ENCODE peak calls at places on chromosomes 6 and 20, in eight cellular contexts. Y is AG10803; X is activated naive CD4-positive, alpha-beta T cell; E is GF-D8; D is Peyer's patch; P is KBM-7; Z is amniotic epithelial cell; L is CD8-positive, alpha-beta T cell. C is an unnamed sample.

GRCh38 chr6:52042141-52042885 is 45.1 kb downstream of the PKHD1 start:
- DNase-seq in P (no peak), L (no peak), Y (no peak), E (no peak), D (no peak), X (no peak), Z (no peak), C (no peak)

GRCh38 chr20:16007978-16008377 is 565.3 kb downstream of the KIF16B start:
- DNase-seq in P (no peak), D (no peak), L (no peak), Z (peak; percentile 10), Y (no peak), X (no peak), E (no peak), C (no peak)

GRCh38 chr6:13407709-13408695 is 79.4 kb downstream of the GFOD1 start:
- DNase-seq in X (no peak), L (no peak), Y (peak; percentile 85), Z (peak; percentile 100), D (no peak), P (no peak), E (peak; percentile 99), C (peak; percentile 56)

GRCh38 chr6:148342146-148343027 is at the start of gene SASH1:
- DNase-seq in L (no peak), P (peak; percentile 18), X (no peak), E (no peak), Y (peak; percentile 70), Z (peak; percentile 79), D (peak; percentile 76), C (peak; percentile 52)

GRCh38 chr6:132763269-132763668 is 5.6 kb upstream of the VNN2 start:
- DNase-seq in P (peak; percentile 71), X (no peak), E (no peak), Z (no peak), Y (no peak), D (peak; percentile 71), L (peak; percentile 74), C (no peak)

GRCh38 chr6:71056656-71057055 is 99.8 kb upstream of the B3GAT2 start:
- DNase-seq in L (no peak), P (no peak), E (no peak), Z (no peak), Y (no peak), X (no peak), D (no peak), C (no peak)

GRCh38 chr6:159400806-159401205 is 231.6 kb downstream of the FNDC1 start:
- DNase-seq in L (no peak), Y (no peak), D (no peak), Z (no peak), P (no peak), X (no peak), E (no peak), C (no peak)

GRCh38 chr6:32668226-32668747 is 1.8 kb upstream of the HLA-DQB1 start:
- DNase-seq in D (peak; percentile 77), Z (peak; percentile 35), E (no peak), P (peak; percentile 67), L (peak; percentile 59), Y (no peak), X (no peak), C (no peak)

GRCh38 chr6:53734473-53735299 is 60.1 kb upstream of the LRRC1 start:
- DNase-seq in E (no peak), L (no peak), Z (peak; percentile 94), P (peak; percentile 59), X (no peak), Y (peak; percentile 79), D (peak; percentile 82), C (peak; percentile 58)

GRCh38 chr20:48015943-48016723 is 230.9 kb upstream of the SULF2 start:
- DNase-seq in P (no peak), L (no peak), X (no peak), Z (peak; percentile 92), Y (peak; percentile 98), E (no peak), D (no peak), C (peak; percentile 53)

GRCh38 chr20:8018928-8019177 is 708 bp downstream of the TMX4 start:
- DNase-seq in X (no peak), Z (no peak), Y (peak; percentile 9), E (peak; percentile 49), P (no peak), D (peak; percentile 52), L (no peak), C (no peak)

GRCh38 chr6:105352037-105352617 is 50.8 kb downstream of the PREP start:
- DNase-seq in Z (no peak), L (no peak), X (no peak), E (no peak), D (no peak), P (no peak), Y (no peak), C (no peak)

GRCh38 chr6:143750945-143751344 is 73.2 kb downstream of the PHACTR2 start:
- DNase-seq in D (no peak), Z (peak; percentile 40), L (no peak), X (no peak), P (no peak), E (no peak), Y (no peak), C (no peak)

GRCh38 chr6:33171889-33172203 is 20.4 kb downstream of the COL11A2 start:
- DNase-seq in Y (no peak), Z (no peak), D (no peak), P (no peak), X (no peak), E (no peak), L (no peak), C (no peak)

GRCh38 chr6:73657201-73657600 is 3.4 kb upstream of the SLC17A5 start:
- DNase-seq in D (no peak), Y (no peak), X (no peak), Z (no peak), P (no peak), L (no peak), E (no peak), C (no peak)

GRCh38 chr6:32176476-32177181 is 745 bp upstream of the AGPAT1 start:
- DNase-seq in X (no peak), E (no peak), Z (peak; percentile 90), Y (peak; percentile 40), L (no peak), P (no peak), D (no peak), C (no peak)

GRCh38 chr20:26208296-26209091 is 511.8 kb upstream of the ZNF337 start:
- DNase-seq in P (no peak), Z (no peak), L (peak; percentile 55), E (no peak), Y (no peak), X (peak; percentile 17), D (no peak), C (peak; percentile 35)

GRCh38 chr6:169452117-169452868 is 198.6 kb upstream of the THBS2 start:
- DNase-seq in Y (peak; percentile 94), L (no peak), Z (peak; percentile 88), D (peak; percentile 75), E (no peak), X (no peak), P (no peak), C (peak; percentile 88)

GRCh38 chr6:148398244-148398643 is 55.6 kb downstream of the SASH1 start:
- DNase-seq in Y (no peak), P (no peak), X (no peak), E (no peak), D (no peak), L (no peak), Z (no peak), C (no peak)

GRCh38 chr20:17735959-17736621 is 36.3 kb downstream of the BANF2 start:
- DNase-seq in E (no peak), Y (no peak), X (no peak), D (no peak), Z (no peak), P (no peak), L (no peak), C (no peak)

GRCh38 chr6:94300424-94301144 is 881.2 kb upstream of the EPHA7 start:
- DNase-seq in Y (no peak), P (no peak), E (no peak), Z (no peak), X (no peak), L (no peak), D (no peak), C (no peak)

GRCh38 chr20:60748086-60748485 is 504.0 kb upstream of the CDH4 start:
- DNase-seq in Z (no peak), E (no peak), P (no peak), Y (no peak), L (no peak), X (no peak), D (no peak), C (no peak)

GRCh38 chr6:54264581-54265272 is 43.5 kb upstream of the TINAG start:
- DNase-seq in D (no peak), Z (peak; percentile 14), L (no peak), Y (peak; percentile 22), X (no peak), P (no peak), E (no peak), C (no peak)

GRCh38 chr6:121666809-121667208 is 231.4 kb downstream of the GJA1 start:
- DNase-seq in E (no peak), X (no peak), L (no peak), P (no peak), Z (peak; percentile 88), D (no peak), Y (peak; percentile 65), C (peak; percentile 75)

GRCh38 chr20:36478137-36478905 is 63.0 kb upstream of the MYL9 start:
- DNase-seq in X (no peak), E (no peak), Y (no peak), L (no peak), D (no peak), P (no peak), Z (peak; percentile 67), C (no peak)

GRCh38 chr6:107491791-107492674 is 2.1 kb downstream of the SOBP start:
- DNase-seq in D (no peak), Z (no peak), L (no peak), X (no peak), E (no peak), P (no peak), Y (peak; percentile 63), C (peak; percentile 46)

GRCh38 chr6:52254731-52255378 is 10.6 kb upstream of the IL17F start:
- DNase-seq in Y (no peak), P (no peak), Z (no peak), X (no peak), E (no peak), D (no peak), L (no peak), C (no peak)

GRCh38 chr6:108565893-108566292 is 5.2 kb downstream of the FOXO3 start:
- DNase-seq in X (no peak), D (peak; percentile 66), E (peak; percentile 93), Z (peak; percentile 77), Y (peak; percentile 94), P (peak; percentile 87), L (no peak), C (peak; percentile 70)

GRCh38 chr20:44465001-44465560 is 10.6 kb upstream of the TTPAL start:
- DNase-seq in X (no peak), L (no peak), Z (peak; percentile 39), Y (no peak), P (no peak), E (no peak), D (peak; percentile 67), C (no peak)

GRCh38 chr20:19713851-19714716 is 44.0 kb upstream of the RIN2 start:
- DNase-seq in X (no peak), Y (no peak), E (no peak), Z (no peak), D (no peak), P (no peak), L (no peak), C (no peak)

GRCh38 chr6:16725145-16725864 is 36.0 kb downstream of the ATXN1 start:
- DNase-seq in E (no peak), L (no peak), Y (peak; percentile 94), P (no peak), D (no peak), Z (peak; percentile 95), X (no peak), C (peak; percentile 67)

GRCh38 chr20:37275125-37275524 is 13.5 kb upstream of the GHRH start:
- DNase-seq in Y (no peak), X (no peak), Z (no peak), E (peak; percentile 4), L (no peak), D (no peak), P (peak; percentile 74), C (no peak)

GRCh38 chr20:53826597-53827291 is 233.1 kb upstream of the ZNF217 start:
- DNase-seq in Z (peak; percentile 25), X (no peak), E (no peak), P (no peak), Y (no peak), D (peak; percentile 76), L (no peak), C (no peak)

GRCh38 chr6:41901882-41902519 is 6.8 kb upstream of the USP49 start:
- DNase-seq in L (peak; percentile 67), Y (no peak), Z (peak; percentile 49), D (peak; percentile 57), P (peak; percentile 75), E (no peak), X (no peak), C (no peak)

C was measured in AG08395.